ENCODE peak calls at places on chromosomes 1 and 21, in six cellular contexts. X is GM23338, D is mammary epithelial cell, I is neural progenitor cell, J is MM.1S, Z is hepatocyte. W is an unnamed sample.

GRCh38 chr1:33599516-33600115 is 127.2 kb downstream of the ZSCAN20 start:
- DNase-seq in X (no peak), D (no peak), I (no peak), J (no peak), Z (no peak), W (no peak)

GRCh38 chr21:25561668-25562641 is 45.3 kb downstream of the MRPL39 start:
- DNase-seq in X (peak), D (no peak), I (peak), J (peak), Z (peak), W (peak)

GRCh38 chr1:151946366-151946764 is 37.1 kb upstream of the THEM4 start:
- DNase-seq in X (no peak), D (peak), I (no peak), J (no peak), Z (no peak), W (peak)

GRCh38 chr1:218620956-218621355 is 275.8 kb downstream of the TGFB2 start:
- DNase-seq in X (no peak), D (peak), I (no peak), J (no peak), Z (no peak), W (no peak)

GRCh38 chr1:162627662-162628296 is 4.5 kb upstream of the DDR2 start:
- DNase-seq in X (peak), D (no peak), I (peak), J (peak), Z (no peak), W (peak)

GRCh38 chr1:28507247-28507645 is 1.4 kb downstream of the RCC1 start:
- DNase-seq in X (no peak), D (no peak), I (peak), J (peak), Z (no peak), W (peak)

GRCh38 chr1:219417610-219418009 is 195.3 kb downstream of the ZC3H11B start:
- DNase-seq in X (no peak), D (no peak), I (no peak), J (no peak), Z (no peak), W (no peak)

GRCh38 chr1:56375184-56375837 is 204.1 kb downstream of the PLPP3 start:
- DNase-seq in X (peak), D (no peak), I (peak), J (no peak), Z (no peak), W (peak)

GRCh38 chr1:9909222-9910046 is 635 bp downstream of the CTNNBIP1 start:
- DNase-seq in X (peak), D (peak), I (peak), J (peak), Z (peak), W (peak)

GRCh38 chr1:121516279-121516967 is 331.6 kb downstream of the SRGAP2C start:
- DNase-seq in X (no peak), D (no peak), I (no peak), J (peak), Z (no peak), W (no peak)

GRCh38 chr21:46187251-46187650 is 3.0 kb upstream of the SPATC1L start:
- DNase-seq in X (no peak), D (no peak), I (no peak), J (no peak), Z (no peak), W (no peak)

GRCh38 chr1:90616395-90616794 is 100.7 kb downstream of the BARHL2 start:
- DNase-seq in X (peak), D (peak), I (peak), J (no peak), Z (peak), W (peak)

GRCh38 chr1:156194300-156194652 is 372 bp downstream of the SLC25A44 start:
- DNase-seq in X (no peak), D (no peak), I (no peak), J (no peak), Z (peak), W (peak)

GRCh38 chr1:172517545-172517944 is 15.4 kb upstream of the SUCO start:
- DNase-seq in X (no peak), D (no peak), I (no peak), J (no peak), Z (no peak), W (no peak)

GRCh38 chr1:179229214-179230140 is at the start of gene ABL2:
- DNase-seq in X (peak), D (no peak), I (peak), J (peak), Z (peak), W (peak)

GRCh38 chr1:202671388-202671787 is 38.9 kb downstream of the SYT2 start:
- DNase-seq in X (no peak), D (no peak), I (no peak), J (no peak), Z (no peak), W (peak)

GRCh38 chr1:63662056-63662836 is 69.0 kb downstream of the PGM1 start:
- DNase-seq in X (no peak), D (peak), I (no peak), J (no peak), Z (no peak), W (peak)

GRCh38 chr1:214261206-214262123 is 19.5 kb upstream of the SMYD2 start:
- DNase-seq in X (peak), D (peak), I (peak), J (peak), Z (peak), W (peak)

GRCh38 chr1:54842963-54843362 is 41.8 kb upstream of the TTC22 start:
- DNase-seq in X (no peak), D (no peak), I (no peak), J (no peak), Z (no peak), W (no peak)

GRCh38 chr1:236868625-236869467 is 73.8 kb downstream of the MTR start:
- DNase-seq in X (peak), D (peak), I (peak), J (peak), Z (peak), W (peak)

GRCh38 chr1:150005606-150006005 is 4.9 kb downstream of the OTUD7B start:
- DNase-seq in X (no peak), D (no peak), I (no peak), J (no peak), Z (no peak), W (no peak)

GRCh38 chr1:213983589-213984386 is 4.0 kb upstream of the PROX1 start:
- DNase-seq in X (peak), D (no peak), I (peak), J (no peak), Z (no peak), W (no peak)

GRCh38 chr1:3714284-3714741 is 37.9 kb upstream of the CCDC27 start:
- DNase-seq in X (no peak), D (no peak), I (no peak), J (no peak), Z (no peak), W (no peak)

GRCh38 chr1:57285979-57286378 is 137.9 kb downstream of the DAB1 start:
- DNase-seq in X (no peak), D (no peak), I (no peak), J (no peak), Z (no peak), W (no peak)

GRCh38 chr1:46303872-46304326 is 401 bp downstream of the UQCRH start:
- DNase-seq in X (peak), D (no peak), I (no peak), J (no peak), Z (no peak), W (no peak)

GRCh38 chr1:21631944-21632887 is 36.9 kb downstream of the RAP1GAP start:
- DNase-seq in X (no peak), D (no peak), I (no peak), J (no peak), Z (peak), W (no peak)

GRCh38 chr1:155591770-155592169 is 18.2 kb upstream of the MSTO1 start:
- DNase-seq in X (peak), D (peak), I (peak), J (peak), Z (peak), W (peak)

GRCh38 chr1:227946624-227947424 is 908 bp downstream of the WNT9A start:
- DNase-seq in X (peak), D (peak), I (peak), J (peak), Z (peak), W (peak)
- TF ChIP-seq EZH2 in X (no peak), D (no peak), I (no peak), J (no peak), Z (no peak), W (no peak)

GRCh38 chr1:73593804-73594203 is 604.2 kb downstream of the LRRIQ3 start:
- DNase-seq in X (no peak), D (peak), I (no peak), J (no peak), Z (no peak), W (no peak)
- H2AFZ ChIP-seq in X (peak), D (peak), I (no peak), J (peak), Z (peak), W (no peak)

DNA sequence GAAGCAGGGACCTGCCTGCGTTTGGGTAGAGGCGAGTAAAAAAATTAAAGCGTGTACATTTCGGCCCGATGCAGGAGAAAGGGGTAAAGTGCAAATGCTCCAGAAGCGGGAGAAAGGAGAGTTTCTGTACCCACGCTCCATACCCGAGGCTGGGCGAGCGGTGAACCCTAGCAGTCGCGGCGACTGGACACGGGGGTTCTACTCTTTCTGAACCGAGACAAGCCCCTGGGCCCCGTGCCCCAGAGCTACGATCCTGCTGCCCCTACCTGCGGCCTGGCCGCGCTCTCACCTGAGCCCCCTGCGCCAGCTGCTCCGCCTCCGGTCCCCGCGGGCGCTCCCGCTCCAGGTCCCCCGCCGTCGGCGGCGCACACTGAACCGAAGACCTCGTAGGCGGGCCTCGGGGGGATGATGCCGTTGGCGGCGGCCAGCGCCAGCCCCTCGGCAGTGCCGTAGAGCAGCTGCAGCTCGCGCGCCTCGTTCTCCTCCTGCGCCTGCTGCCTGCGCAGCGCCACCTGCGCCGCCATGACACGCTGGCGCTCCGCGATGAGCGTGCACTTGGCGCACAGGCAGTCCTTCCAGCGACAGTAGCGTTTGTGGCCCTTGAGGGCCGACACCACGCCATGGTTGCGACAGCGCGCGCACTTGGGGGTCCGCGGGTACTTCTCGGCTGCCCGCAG is 2.4 kb downstream of the DMRTA2 start:
- DNase-seq in X (peak), D (no peak), I (peak), J (no peak), Z (no peak), W (no peak)
- TF ChIP-seq EZH2 in X (no peak), D (no peak), I (peak), J (no peak), Z (peak), W (peak)

DNA sequence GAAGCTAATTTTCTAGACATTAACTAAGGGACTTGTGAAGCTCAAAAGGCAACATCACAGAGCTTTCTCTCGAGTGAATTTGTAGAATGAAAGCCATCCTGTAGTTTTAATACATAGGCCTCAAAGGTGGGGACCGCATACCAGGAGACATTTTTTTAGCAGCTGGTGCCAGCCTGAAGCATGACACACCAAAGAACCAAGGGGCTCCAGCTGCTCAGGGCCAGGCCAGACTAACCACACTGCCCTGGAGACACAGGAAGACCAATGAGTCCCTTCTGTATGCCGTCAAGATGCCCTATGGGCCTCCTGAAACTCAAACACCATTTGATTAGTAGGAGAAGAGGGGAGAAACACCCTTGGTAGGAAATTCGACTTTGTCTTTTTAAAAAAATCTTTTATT is 113.9 kb upstream of the CACNA1E start:
- DNase-seq in X (no peak), D (no peak), I (no peak), J (no peak), Z (no peak), W (no peak)
- H2AFZ ChIP-seq in X (peak), D (no peak), I (no peak), J (no peak), Z (no peak), W (no peak)

GRCh38 chr1:180237850-180238476 is 7.9 kb downstream of the LHX4 start:
- DNase-seq in X (no peak), D (no peak), I (peak), J (no peak), Z (no peak), W (no peak)

GRCh38 chr1:180235502-180236239 is 5.6 kb downstream of the LHX4 start:
- DNase-seq in X (peak), D (no peak), I (peak), J (no peak), Z (no peak), W (no peak)

GRCh38 chr1:180235077-180235501 is 5.0 kb downstream of the LHX4 start:
- DNase-seq in X (peak), D (no peak), I (peak), J (no peak), Z (no peak), W (no peak)

GRCh38 chr1:180238675-180239074 is 8.6 kb downstream of the LHX4 start:
- DNase-seq in X (no peak), D (no peak), I (no peak), J (no peak), Z (no peak), W (no peak)

GRCh38 chr1:180236698-180237509 is 6.8 kb downstream of the LHX4 start:
- DNase-seq in X (peak), D (no peak), I (peak), J (no peak), Z (no peak), W (no peak)
- TF ChIP-seq EZH2 in X (peak), D (peak), I (no peak), J (no peak), Z (no peak), W (peak)

DNA sequence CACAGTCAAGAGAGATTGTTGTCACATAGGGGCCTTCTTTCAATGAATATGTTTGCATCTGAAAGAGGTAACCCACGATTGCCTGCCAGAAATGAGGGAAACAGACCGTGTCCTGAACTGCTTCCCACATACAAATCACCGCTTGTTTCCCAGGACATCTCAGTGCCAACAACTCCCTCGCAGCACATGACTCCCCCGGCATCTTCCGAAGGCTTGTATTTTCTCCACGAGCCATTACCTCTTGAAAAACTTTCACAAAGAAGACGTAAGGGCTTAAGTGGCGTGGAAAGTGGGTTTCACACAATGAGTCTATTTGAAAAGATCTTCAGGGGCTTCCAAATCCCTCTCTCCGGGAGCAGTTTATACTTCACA is 31.6 kb upstream of the PDE9A start:
- DNase-seq in X (no peak), D (no peak), I (no peak), J (no peak), Z (no peak), W (no peak)
- H2AFZ ChIP-seq in X (no peak), D (no peak), I (no peak), J (no peak), Z (no peak), W (no peak)